ENCODE peak calls at places on chromosomes 16 and 17, in four cellular contexts. N is neural progenitor cell, Q is mucosa of descending colon, L is T-helper 1 cell. X is an unnamed sample.

GRCh38 chr17:79552824-79553223 is 58.0 kb downstream of the RBFOX3 start:
- DNase-seq in N (no peak), L (no peak), Q (no peak), X (no peak)

GRCh38 chr16:47732122-47732805 is 271.1 kb downstream of the PHKB start:
- DNase-seq in L (no peak), Q (no peak), N (no peak), X (no peak)

GRCh38 chr17:27384721-27385120 is 71.5 kb upstream of the KSR1 start:
- DNase-seq in Q (no peak), L (no peak), N (no peak), X (no peak)

GRCh38 chr17:12900474-12900873 is 111.2 kb downstream of the ARHGAP44 start:
- DNase-seq in L (no peak), N (no peak), Q (no peak), X (no peak)

GRCh38 chr16:50627419-50627818 is 53.7 kb downstream of the SNX20 start:
- DNase-seq in N (peak; percentile 58), L (no peak), Q (no peak), X (peak; percentile 84)

GRCh38 chr17:17001076-17001777 is 29.3 kb upstream of the TNFRSF13B start:
- DNase-seq in N (no peak), Q (peak; percentile 20), L (no peak), X (peak; percentile 50)

GRCh38 chr17:50575581-50576210 is 15.2 kb downstream of the CACNA1G start:
- DNase-seq in N (no peak), Q (no peak), L (no peak), X (peak; percentile 83)

GRCh38 chr16:56702836-56703235 is 20.6 kb downstream of the MT1X start:
- DNase-seq in N (no peak), L (no peak), Q (no peak), X (no peak)

GRCh38 chr16:69481901-69482341 is 57.5 kb downstream of the CYB5B start:
- DNase-seq in N (no peak), L (no peak), Q (peak; percentile 72), X (peak; percentile 48)

GRCh38 chr17:17711708-17712141 is 30.5 kb downstream of the RAI1 start:
- DNase-seq in N (peak; percentile 50), Q (no peak), L (no peak), X (peak; percentile 74)

GRCh38 chr17:57045868-57046671 is 39.0 kb upstream of the AKAP1 start:
- DNase-seq in N (no peak), Q (no peak), L (no peak), X (peak; percentile 56)

GRCh38 chr16:50909831-50910697 is 168.2 kb downstream of the CYLD start:
- DNase-seq in L (no peak), N (no peak), Q (no peak), X (no peak)

GRCh38 chr17:34850964-34851363 is 110.3 kb downstream of the CCT6B start:
- DNase-seq in L (no peak), Q (no peak), N (no peak), X (peak; percentile 63)

GRCh38 chr17:78879679-78880186 is 23.3 kb downstream of the CEP295NL start:
- DNase-seq in L (no peak), N (no peak), Q (no peak), X (peak; percentile 54)

GRCh38 chr16:90043526-90043925 is 24.3 kb upstream of the DBNDD1 start:
- DNase-seq in L (no peak), Q (no peak), N (no peak), X (peak; percentile 23)

GRCh38 chr17:39002991-39003715 is 36.0 kb upstream of the FBXO47 start:
- DNase-seq in Q (peak; percentile 68), N (no peak), L (no peak), X (no peak)

GRCh38 chr17:22171631-22172030 is 479.3 kb downstream of the KCNJ18 start:
- DNase-seq in N (no peak), L (no peak), Q (no peak), X (no peak)

GRCh38 chr17:38402897-38403296 is 25.4 kb upstream of the ARHGAP23 start:
- DNase-seq in Q (no peak), N (no peak), L (no peak), X (peak; percentile 34)

GRCh38 chr17:64504769-64505319 is 1.2 kb downstream of the DDX5 start:
- DNase-seq in Q (no peak), N (no peak), L (no peak), X (no peak)

GRCh38 chr17:57356722-57357391 is 100.5 kb downstream of the MSI2 start:
- DNase-seq in L (no peak), Q (no peak), N (peak; percentile 74), X (no peak)

GRCh38 chr17:79626156-79626890 is 15.5 kb upstream of the RBFOX3 start:
- DNase-seq in L (no peak), Q (no peak), N (no peak), X (peak; percentile 67)

GRCh38 chr17:46212634-46213435 is 19.6 kb upstream of the KANSL1 start:
- DNase-seq in L (peak; percentile 23), N (peak; percentile 81), Q (no peak), X (peak; percentile 82)

GRCh38 chr17:18324140-18325049 is 9.3 kb downstream of the SMCR8 start:
- DNase-seq in Q (no peak), L (no peak), N (no peak), X (peak; percentile 53)

GRCh38 chr17:73414171-73414955 is 102.6 kb upstream of the CDC42EP4 start:
- DNase-seq in L (no peak), Q (no peak), N (no peak), X (peak; percentile 12)

GRCh38 chr17:74759941-74760340 is 11.5 kb downstream of the NHERF1 start:
- DNase-seq in L (no peak), N (peak; percentile 69), Q (no peak), X (peak; percentile 89)

GRCh38 chr17:80082403-80083135 is 18.8 kb upstream of the GAA start:
- DNase-seq in L (no peak), Q (no peak), N (peak; percentile 86), X (peak; percentile 96)

GRCh38 chr16:69286941-69287713 is 24.0 kb upstream of the VPS4A start:
- DNase-seq in N (peak; percentile 54), L (no peak), Q (no peak), X (peak; percentile 24)

GRCh38 chr17:68981288-68981687 is 26.1 kb upstream of the ABCA8 start:
- DNase-seq in Q (no peak), L (no peak), N (no peak), X (no peak)

GRCh38 chr17:18158022-18158600 is 25.5 kb upstream of the ALKBH5 start:
- DNase-seq in L (peak; percentile 89), Q (peak; percentile 98), N (peak; percentile 94), X (peak; percentile 98)

GRCh38 chr16:66517586-66518263 is 32.2 kb downstream of the TK2 start:
- DNase-seq in L (no peak), Q (no peak), N (no peak), X (no peak)

GRCh38 chr17:50428831-50429424 is 2.9 kb downstream of the ACSF2 start:
- DNase-seq in Q (no peak), L (no peak), N (no peak), X (no peak)

X was measured in H7.